ENCODE peak calls at places on chromosomes 3 and 15, in ten cellular contexts. P, N, S, X, Q, U, L, O, A and I are unnamed samples.

GRCh38 chr3:184568918-184569829 is 7.6 kb downstream of the EPHB3 start:
- DNase-seq in L (no peak), U (peak; percentile 99), A (peak; percentile 9), Q (peak; percentile 72), O (peak; percentile 58), X (peak; percentile 94), P (peak; percentile 78), S (peak; percentile 97), N (peak; percentile 14), I (peak; percentile 87)

GRCh38 chr3:149934524-149934923 is 36.2 kb downstream of the PFN2 start:
- DNase-seq in P (peak; percentile 56), A (no peak), U (peak; percentile 85), S (peak; percentile 48), X (peak; percentile 57), Q (no peak), N (no peak), O (no peak), L (no peak), I (no peak)

GRCh38 chr15:73962409-73962808 is 29.7 kb downstream of the STOML1 start:
- DNase-seq in A (no peak), P (no peak), Q (no peak), X (no peak), S (no peak), U (peak; percentile 22), O (no peak), L (no peak), N (no peak), I (no peak)

GRCh38 chr15:88450125-88450798 is 16.9 kb downstream of the MRPL46 start:
- DNase-seq in X (no peak), L (peak; percentile 71), P (peak; percentile 65), A (peak; percentile 81), S (peak; percentile 22), U (peak; percentile 68), Q (peak; percentile 62), N (peak; percentile 61), O (peak; percentile 85), I (peak; percentile 81)

GRCh38 chr3:184001761-184002160 is 15.9 kb downstream of the ABCC5 start:
- DNase-seq in A (no peak), U (no peak), P (no peak), X (no peak), Q (no peak), S (no peak), N (no peak), L (no peak), O (no peak), I (no peak)

GRCh38 chr15:77607894-77608261 is 24.8 kb downstream of the LINGO1 start:
- DNase-seq in L (no peak), P (no peak), O (no peak), Q (no peak), N (no peak), X (no peak), U (no peak), S (no peak), A (no peak), I (no peak)

GRCh38 chr3:17014286-17014685 is 129.5 kb downstream of the PLCL2 start:
- DNase-seq in U (no peak), N (no peak), X (no peak), L (no peak), Q (no peak), A (no peak), S (no peak), O (no peak), P (no peak), I (no peak)

GRCh38 chr3:169112153-169112892 is 551.2 kb downstream of the MECOM start:
- DNase-seq in A (no peak), O (no peak), N (peak; percentile 86), P (peak; percentile 31), U (peak; percentile 82), S (no peak), Q (no peak), L (no peak), X (no peak), I (no peak)

GRCh38 chr3:113910966-113911365 is 36.8 kb upstream of the ZDHHC23 start:
- DNase-seq in U (peak; percentile 47), O (no peak), N (no peak), S (no peak), P (no peak), L (no peak), A (no peak), Q (no peak), X (peak; percentile 27), I (no peak)

GRCh38 chr15:100704281-100705055 is 102.1 kb downstream of the ASB7 start:
- DNase-seq in Q (no peak), N (peak; percentile 34), U (peak; percentile 80), X (peak; percentile 61), O (no peak), S (no peak), A (no peak), L (no peak), P (peak; percentile 73), I (no peak)

GRCh38 chr15:100703671-100704070 is 101.3 kb downstream of the ASB7 start:
- DNase-seq in U (no peak), N (no peak), A (no peak), L (no peak), S (no peak), P (no peak), Q (no peak), O (no peak), X (no peak), I (no peak)

GRCh38 chr15:100705065-100705464 is 102.7 kb downstream of the ASB7 start:
- DNase-seq in S (no peak), Q (no peak), A (no peak), O (no peak), N (no peak), P (no peak), L (no peak), X (no peak), U (no peak), I (no peak)

GRCh38 chr15:100705841-100706240 is 103.5 kb downstream of the ASB7 start:
- DNase-seq in L (no peak), X (no peak), P (no peak), S (no peak), A (no peak), N (no peak), U (no peak), O (no peak), Q (no peak), I (no peak)

DNA sequence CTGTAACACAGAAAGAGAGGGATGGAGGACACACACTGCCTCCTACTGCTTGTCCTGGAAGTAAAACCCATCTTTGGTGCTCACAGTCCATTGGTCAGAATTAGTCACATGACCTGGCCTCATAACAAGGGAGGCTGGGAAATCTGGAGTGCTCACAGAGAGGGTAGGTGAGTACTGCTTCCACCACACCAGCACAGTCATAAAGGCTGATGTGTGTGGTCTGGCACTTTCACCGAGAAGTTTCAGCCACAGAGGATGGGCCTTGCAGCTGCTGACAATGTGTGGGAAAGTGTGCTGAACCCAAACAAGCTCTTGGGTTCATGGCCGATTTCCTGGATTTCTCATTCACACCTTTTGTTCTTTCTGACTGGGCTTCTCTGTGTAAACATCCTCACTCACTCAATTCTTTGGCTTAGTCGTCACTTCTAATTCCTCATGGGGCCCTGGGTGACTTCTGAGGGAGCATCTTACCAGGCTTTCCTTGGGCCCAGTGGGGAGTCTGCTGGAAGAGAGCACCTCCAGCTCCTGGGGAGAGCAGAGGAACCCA is 100.7 kb downstream of the ASB7 start:
- DNase-seq in A (peak; percentile 24), O (no peak), N (peak; percentile 93), S (no peak), U (peak; percentile 85), L (peak; percentile 71), P (peak; percentile 20), X (no peak), Q (no peak), I (no peak)
- TF ChIP-seq CTCF in A (no peak), O (no peak), N (no peak), S (no peak), U (no peak), L (no peak), P (no peak), X (no peak), Q (no peak), I (no peak)

DNA sequence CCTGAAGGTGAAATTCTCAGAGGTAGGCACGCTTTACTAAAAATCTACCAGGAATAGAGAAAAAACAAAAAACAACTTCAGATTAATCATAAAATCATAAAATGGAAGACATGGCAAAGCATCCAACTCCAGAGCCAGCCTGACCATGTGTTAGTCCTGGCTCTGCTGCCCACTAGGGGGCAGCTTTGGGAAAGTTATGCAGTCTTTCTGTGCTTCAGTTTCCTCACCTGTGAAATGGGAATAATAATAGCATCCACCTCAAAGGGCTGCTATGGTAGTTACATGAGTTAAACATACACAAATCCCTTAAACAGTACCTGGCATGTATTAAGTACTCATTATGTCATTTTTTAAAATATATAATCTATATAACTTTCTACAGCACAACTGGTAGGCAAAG is 52.3 kb downstream of the WNT5A start:
- DNase-seq in X (no peak), P (peak; percentile 56), U (no peak), A (peak; percentile 30), O (no peak), Q (peak; percentile 44), N (no peak), L (peak; percentile 19), S (no peak), I (no peak)
- TF ChIP-seq CTCF in X (peak; percentile 39), P (peak; percentile 48), U (peak; percentile 42), A (peak; percentile 45), O (no peak), Q (peak; percentile 47), N (peak; percentile 46), L (peak; percentile 71), S (peak; percentile 28), I (peak; percentile 70)

DNA sequence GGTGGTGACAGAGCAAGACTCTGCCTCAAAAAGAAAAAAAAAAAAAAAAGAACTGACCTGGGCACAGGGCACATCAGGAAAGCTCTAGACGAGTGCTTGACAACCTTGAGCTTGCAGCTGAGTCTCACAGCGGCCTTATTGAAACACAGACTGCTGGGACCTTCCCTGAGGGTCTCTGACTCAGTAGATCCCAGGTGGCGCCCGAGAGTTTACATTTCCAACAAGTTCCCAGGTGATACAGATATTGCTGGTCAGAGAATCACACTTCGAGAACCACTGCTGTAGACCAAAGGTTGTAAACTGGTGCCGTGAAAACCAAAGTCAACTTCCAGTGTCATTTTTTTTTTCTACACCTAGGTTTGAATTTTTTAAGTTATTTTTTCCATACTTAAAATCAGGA is 573.2 kb upstream of the MDFIC2 start:
- DNase-seq in P (no peak), N (no peak), X (no peak), U (no peak), A (peak; percentile 9), Q (no peak), O (no peak), S (no peak), L (no peak), I (no peak)
- TF ChIP-seq CTCF in P (no peak), N (no peak), X (no peak), U (no peak), A (peak; percentile 5), Q (no peak), O (no peak), S (no peak), L (no peak), I (no peak)

DNA sequence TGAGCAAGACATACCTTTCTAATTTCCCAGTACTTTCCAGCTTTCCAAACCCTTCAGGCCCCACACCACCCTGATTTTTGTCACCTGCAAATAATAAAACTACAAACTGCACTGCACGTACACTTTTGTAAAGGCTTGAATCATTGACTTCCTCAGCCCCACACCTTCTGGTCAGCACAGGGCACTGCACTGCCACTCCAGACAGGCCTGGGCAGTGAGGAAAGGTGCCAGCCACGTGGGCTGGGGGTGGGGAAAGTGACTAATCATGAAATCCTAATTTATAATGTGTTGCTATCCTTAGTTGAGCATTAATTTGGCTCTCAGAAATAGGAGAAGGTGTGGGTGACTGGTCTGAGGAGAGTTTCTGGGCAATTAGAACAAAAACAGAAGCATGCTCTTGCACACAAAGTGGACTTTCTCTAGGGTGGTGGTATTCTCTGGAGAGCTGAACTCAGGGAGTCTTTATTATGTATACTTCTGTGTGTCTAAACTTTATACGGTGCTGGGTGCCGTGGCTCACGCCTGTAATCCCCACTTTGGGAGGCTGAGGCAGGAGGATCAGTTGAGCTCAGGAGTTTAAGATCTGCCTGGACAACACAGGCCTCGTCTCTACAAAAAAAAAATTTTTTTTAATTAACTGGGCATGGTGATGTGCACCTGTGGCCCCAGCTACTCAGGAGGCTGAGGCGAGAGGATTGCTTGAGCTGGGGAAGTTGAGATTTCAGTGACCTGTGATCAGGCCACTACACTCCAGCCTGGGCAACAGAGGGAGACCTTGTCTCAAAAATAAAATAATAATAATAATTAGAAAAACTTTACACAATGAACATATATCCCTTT is 58.2 kb upstream of the FLNB start:
- DNase-seq in L (no peak), O (peak; percentile 76), A (no peak), Q (no peak), P (peak; percentile 83), X (no peak), N (peak; percentile 67), U (peak; percentile 31), S (no peak), I (no peak)
- TF ChIP-seq CTCF in L (no peak), O (peak; percentile 39), A (no peak), Q (peak; percentile 23), P (peak; percentile 44), X (peak; percentile 42), N (peak; percentile 45), U (peak; percentile 38), S (peak; percentile 0), I (peak; percentile 44)